ENCODE peak calls at places on chromosomes 2 and 18, in seven cellular contexts. N is heart left ventricle, B is psoas muscle, T is NCI-H1105 treated with DMSO at 0.1 percent for 48 hours, W is A172, I is ascending aorta, V is HuH-7.5. G is an unnamed sample.
A peak's percentile ranks its signal among the peaks of the same experiment; 100 is the strongest.

GRCh38 chr18:58288922-58289797 is 245.1 kb downstream of the NEDD4L start:
- DNase-seq in N (no peak), B (no peak), T (no peak), W (peak; percentile 36), I (no peak), V (no peak), G (no peak)

GRCh38 chr2:51782874-51783765 is 751.2 kb upstream of the NRXN1 start:
- DNase-seq in N (peak; percentile 34), B (no peak), T (no peak), W (peak; percentile 60), I (no peak), V (peak; percentile 5), G (peak; percentile 73)

GRCh38 chr2:164257794-164258193 is 363.5 kb downstream of the GRB14 start:
- DNase-seq in N (no peak), B (no peak), T (peak; percentile 66), W (peak; percentile 14), I (no peak), V (no peak), G (no peak)

GRCh38 chr2:170162261-170162612 is 15.7 kb upstream of the MYO3B start:
- DNase-seq in N (no peak), B (no peak), T (no peak), W (peak; percentile 84), I (no peak), V (no peak), G (no peak)

GRCh38 chr2:203453858-203454451 is 81.1 kb downstream of the RAPH1 start:
- DNase-seq in N (peak; percentile 20), B (no peak), T (peak; percentile 59), W (peak; percentile 49), I (no peak), V (no peak), G (peak; percentile 60)

GRCh38 chr2:96305979-96306308 is 598 bp upstream of the SNRNP200 start:
- DNase-seq in N (no peak), B (no peak), T (no peak), W (no peak), I (no peak), V (no peak), G (no peak)

GRCh38 chr2:136025057-136025973 is 39.9 kb upstream of the DARS1 start:
- DNase-seq in N (peak; percentile 83), B (peak; percentile 76), T (peak; percentile 86), W (no peak), I (no peak), V (peak; percentile 20), G (peak; percentile 67)

GRCh38 chr2:174035981-174036742 is 71.0 kb upstream of the SP3 start:
- DNase-seq in N (no peak), B (peak; percentile 65), T (no peak), W (peak; percentile 82), I (peak; percentile 90), V (no peak), G (no peak)

GRCh38 chr18:79001001-79001400 is 21.4 kb downstream of the SALL3 start:
- DNase-seq in N (no peak), B (no peak), T (peak; percentile 40), W (no peak), I (no peak), V (no peak), G (no peak)

GRCh38 chr2:105775809-105776559 is 31.3 kb downstream of the NCK2 start:
- DNase-seq in N (no peak), B (no peak), T (peak; percentile 72), W (no peak), I (no peak), V (no peak), G (no peak)

GRCh38 chr2:233173115-233173514 is 78.4 kb upstream of the ATG16L1 start:
- DNase-seq in N (no peak), B (no peak), T (no peak), W (no peak), I (no peak), V (no peak), G (no peak)

GRCh38 chr18:76374330-76375281 is 120.4 kb downstream of the ZNF516 start:
- DNase-seq in N (no peak), B (no peak), T (no peak), W (no peak), I (no peak), V (no peak), G (no peak)

GRCh38 chr2:85501244-85501643 is 37.7 kb upstream of the MAT2A start:
- DNase-seq in N (no peak), B (no peak), T (no peak), W (peak; percentile 14), I (no peak), V (no peak), G (no peak)

GRCh38 chr2:55364189-55365055 is 55.2 kb downstream of the CCDC88A start:
- DNase-seq in N (peak; percentile 42), B (no peak), T (no peak), W (peak; percentile 97), I (peak; percentile 85), V (no peak), G (no peak)

GRCh38 chr2:64770781-64771334 is 117.1 kb upstream of the SERTAD2 start:
- DNase-seq in N (peak; percentile 36), B (peak; percentile 69), T (no peak), W (peak; percentile 94), I (no peak), V (no peak), G (no peak)

GRCh38 chr2:235543126-235543750 is 49.4 kb downstream of the AGAP1 start:
- DNase-seq in N (no peak), B (no peak), T (no peak), W (no peak), I (no peak), V (no peak), G (no peak)

GRCh38 chr18:10015941-10016819 is 102.4 kb downstream of the VAPA start:
- DNase-seq in N (peak; percentile 34), B (no peak), T (no peak), W (peak; percentile 76), I (peak; percentile 63), V (no peak), G (no peak)

GRCh38 chr2:111134082-111134481 is 13.4 kb downstream of the BCL2L11 start:
- DNase-seq in N (no peak), B (no peak), T (no peak), W (no peak), I (no peak), V (no peak), G (no peak)

GRCh38 chr18:32735781-32736180 is 37.0 kb downstream of the KLHL14 start:
- DNase-seq in N (no peak), B (no peak), T (no peak), W (peak; percentile 19), I (no peak), V (no peak), G (no peak)

GRCh38 chr18:68714356-68714706 is 577 bp downstream of the TMX3 start:
- DNase-seq in N (no peak), B (no peak), T (no peak), W (no peak), I (no peak), V (no peak), G (peak; percentile 11)

GRCh38 chr2:98296435-98296834 is 49.8 kb upstream of the CNGA3 start:
- DNase-seq in N (no peak), B (no peak), T (no peak), W (no peak), I (peak; percentile 46), V (no peak), G (no peak)

GRCh38 chr18:51122266-51123045 is 75.0 kb downstream of the MEX3C start:
- DNase-seq in N (no peak), B (no peak), T (no peak), W (no peak), I (no peak), V (no peak), G (no peak)

GRCh38 chr18:34710430-34711386 is 610 bp downstream of the DTNA start:
- DNase-seq in N (no peak), B (no peak), T (peak; percentile 77), W (peak; percentile 40), I (no peak), V (no peak), G (no peak)

GRCh38 chr18:68438536-68438935 is 276.4 kb downstream of the TMX3 start:
- DNase-seq in N (no peak), B (no peak), T (no peak), W (no peak), I (no peak), V (no peak), G (no peak)

GRCh38 chr2:239369631-239370161 is 31.1 kb downstream of the HDAC4 start:
- DNase-seq in N (no peak), B (peak; percentile 40), T (no peak), W (no peak), I (no peak), V (no peak), G (no peak)